ENCODE peak calls at places on chromosomes 13 and 19, in six cellular contexts. Q is stimulated activated CD8-positive, alpha-beta memory T cell treated with anti-CD3 and anti-CD28 coated beads, Interleukin-15, amount 100 ng/mL, for 1 hour; C is T-helper 2 cell; B is activated T-helper 2 cell treated with anti-CD3 and anti-CD28 coated beads, Interferon-gamma antibody, Interleukin-2, Interleukin-4, amounts not matched to agents 10 μg/mL and 5 μg/mL and 100 μg/mL, durations not matched to agents 14 hours and 24 hours and 36 hours; I is islet precursor cell; F is adipocyte. G is an unnamed sample.

GRCh38 chr19:39544201-39544903 is 4.4 kb upstream of the EID2 start:
- DNase-seq in I (peak; percentile 63), Q (no peak), B (no peak), F (peak; percentile 39), C (no peak), G (no peak)

GRCh38 chr19:40270362-40271089 is 14.6 kb downstream of the AKT2 start:
- DNase-seq in C (no peak), Q (no peak), I (peak; percentile 51), F (no peak), B (no peak), G (peak; percentile 54)

GRCh38 chr19:38841787-38842438 is 7.9 kb downstream of the HNRNPL start:
- DNase-seq in F (no peak), Q (no peak), B (no peak), I (no peak), C (peak; percentile 64), G (no peak)

GRCh38 chr19:11694533-11695439 is 44.0 kb downstream of the ZNF823 start:
- DNase-seq in F (peak; percentile 99), Q (peak; percentile 63), C (peak; percentile 66), I (peak; percentile 97), B (peak; percentile 75), G (peak; percentile 98)

GRCh38 chr19:8004723-8005513 is 523 bp downstream of the ELAVL1 start:
- DNase-seq in B (peak; percentile 16), I (no peak), Q (no peak), C (peak; percentile 20), F (peak; percentile 78), G (no peak)

GRCh38 chr19:38036707-38037106 is 129.7 kb downstream of the SIPA1L3 start:
- DNase-seq in B (no peak), I (no peak), C (no peak), Q (no peak), F (no peak), G (no peak)

GRCh38 chr13:37085656-37086055 is 19.8 kb downstream of the CSNK1A1L start:
- DNase-seq in B (no peak), I (no peak), Q (no peak), C (no peak), F (no peak), G (no peak)

GRCh38 chr13:87331178-87331577 is 340.0 kb upstream of the SLITRK5 start:
- DNase-seq in B (no peak), F (no peak), Q (no peak), I (peak; percentile 60), C (no peak), G (no peak)